ENCODE peak calls at places on chromosomes 6 and 20, in four cellular contexts. One of them, this sample, is unnamed.

GRCh38 chr6:142235247-142235646 is 66.6 kb upstream of the ADGRG6 start:
- DNase-seq in SK-N-SH: no peak
- DNase-seq in GM12878: no peak
- DNase-seq in HepG2: peak
- DNase-seq in this sample: no peak

GRCh38 chr20:2578430-2579192 is 42.2 kb downstream of the TMC2 start:
- DNase-seq in SK-N-SH: no peak
- DNase-seq in GM12878: no peak
- DNase-seq in HepG2: peak
- DNase-seq in this sample: peak

GRCh38 chr20:13874269-13875158 is 89.7 kb downstream of the NDUFAF5 start:
- DNase-seq in SK-N-SH: no peak
- DNase-seq in GM12878: no peak
- DNase-seq in HepG2: no peak
- DNase-seq in this sample: no peak

GRCh38 chr6:88725111-88725711 is 238.2 kb downstream of the RNGTT start:
- DNase-seq in SK-N-SH: peak
- DNase-seq in GM12878: peak
- DNase-seq in HepG2: peak
- DNase-seq in this sample: peak

GRCh38 chr6:155380666-155381332 is 66.5 kb upstream of the TFB1M start:
- DNase-seq in SK-N-SH: no peak
- DNase-seq in GM12878: no peak
- DNase-seq in HepG2: peak
- DNase-seq in this sample: no peak

GRCh38 chr6:152508477-152508876 is 128.7 kb downstream of the SYNE1 start:
- DNase-seq in SK-N-SH: no peak
- DNase-seq in GM12878: no peak
- DNase-seq in HepG2: no peak
- DNase-seq in this sample: no peak

GRCh38 chr6:44851176-44851575 is 463.7 kb downstream of the CDC5L start:
- DNase-seq in SK-N-SH: no peak
- DNase-seq in GM12878: no peak
- DNase-seq in HepG2: no peak
- DNase-seq in this sample: no peak

GRCh38 chr6:56091159-56091869 is 156.1 kb downstream of the COL21A1 start:
- DNase-seq in SK-N-SH: no peak
- DNase-seq in GM12878: no peak
- DNase-seq in HepG2: peak
- DNase-seq in this sample: no peak

GRCh38 chr6:92784235-92784634 is 635.1 kb downstream of the EPHA7 start:
- DNase-seq in SK-N-SH: no peak
- DNase-seq in GM12878: no peak
- DNase-seq in HepG2: no peak
- DNase-seq in this sample: no peak

GRCh38 chr20:41098703-41099250 is 38.6 kb upstream of the PLCG1 start:
- DNase-seq in SK-N-SH: peak
- DNase-seq in GM12878: no peak
- DNase-seq in HepG2: no peak
- DNase-seq in this sample: no peak

GRCh38 chr20:56861590-56861989 is 232.5 kb downstream of the TFAP2C start:
- DNase-seq in SK-N-SH: no peak
- DNase-seq in GM12878: no peak
- DNase-seq in HepG2: no peak
- DNase-seq in this sample: no peak

DNA sequence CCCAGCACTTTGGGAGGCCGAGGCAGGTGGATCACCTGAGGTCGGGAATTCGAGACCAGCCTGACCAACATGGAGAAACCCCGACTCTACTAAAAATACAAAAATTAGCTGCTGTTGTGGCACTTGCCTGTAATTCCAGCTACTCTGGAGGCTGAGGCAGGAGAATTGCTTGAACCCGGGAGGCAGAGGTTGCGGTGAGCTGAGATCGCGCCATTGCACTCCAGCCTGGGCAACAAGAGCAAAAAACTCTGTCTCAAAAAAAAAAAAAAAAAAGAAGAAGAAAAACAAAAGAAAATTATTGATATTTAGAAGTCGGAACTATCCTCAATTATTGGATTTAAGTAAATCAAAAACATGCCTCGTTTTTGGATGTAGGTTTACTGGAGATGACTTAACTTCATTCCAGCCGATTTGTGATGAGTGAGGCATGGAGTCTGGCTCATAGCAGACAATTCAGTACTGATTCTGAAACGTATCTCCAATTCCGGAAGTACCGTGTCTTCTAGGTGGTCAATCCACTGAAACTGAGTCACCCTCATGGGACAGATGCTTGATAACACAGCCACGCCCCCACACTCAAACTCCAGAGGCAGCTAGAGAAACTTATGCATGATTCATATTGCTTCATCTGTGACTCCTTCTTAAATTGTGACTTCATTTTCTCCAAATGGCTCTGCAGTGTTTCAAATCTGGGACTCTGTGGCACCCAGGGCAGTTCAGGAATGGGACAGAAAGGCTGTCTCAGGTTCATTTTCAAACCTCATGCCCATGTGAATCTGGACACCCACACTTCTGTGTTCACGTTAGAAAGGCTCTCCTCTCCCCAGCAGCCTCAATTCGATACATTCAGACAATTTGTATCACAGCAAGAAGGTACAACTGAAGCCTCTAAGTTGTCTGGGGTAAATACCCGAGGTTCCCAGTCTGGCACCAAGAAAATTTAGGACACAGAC is 110.4 kb upstream of the ARMC2 start:
- DNase-seq in SK-N-SH: no peak
- DNase-seq in GM12878: no peak
- DNase-seq in HepG2: no peak
- DNase-seq in this sample: no peak
- TF ChIP-seq TCF12 in SK-N-SH: peak
- TF ChIP-seq TCF12 in GM12878: no peak
- TF ChIP-seq TCF12 in HepG2: no peak
- TF ChIP-seq TCF12 in this sample: no peak

GRCh38 chr20:17617212-17617867 is 47.5 kb downstream of the DSTN start:
- DNase-seq in SK-N-SH: peak
- DNase-seq in GM12878: no peak
- DNase-seq in HepG2: peak
- DNase-seq in this sample: no peak
- TF ChIP-seq TCF12 in SK-N-SH: no peak
- TF ChIP-seq TCF12 in GM12878: no peak
- TF ChIP-seq TCF12 in HepG2: no peak
- TF ChIP-seq TCF12 in this sample: no peak

DNA sequence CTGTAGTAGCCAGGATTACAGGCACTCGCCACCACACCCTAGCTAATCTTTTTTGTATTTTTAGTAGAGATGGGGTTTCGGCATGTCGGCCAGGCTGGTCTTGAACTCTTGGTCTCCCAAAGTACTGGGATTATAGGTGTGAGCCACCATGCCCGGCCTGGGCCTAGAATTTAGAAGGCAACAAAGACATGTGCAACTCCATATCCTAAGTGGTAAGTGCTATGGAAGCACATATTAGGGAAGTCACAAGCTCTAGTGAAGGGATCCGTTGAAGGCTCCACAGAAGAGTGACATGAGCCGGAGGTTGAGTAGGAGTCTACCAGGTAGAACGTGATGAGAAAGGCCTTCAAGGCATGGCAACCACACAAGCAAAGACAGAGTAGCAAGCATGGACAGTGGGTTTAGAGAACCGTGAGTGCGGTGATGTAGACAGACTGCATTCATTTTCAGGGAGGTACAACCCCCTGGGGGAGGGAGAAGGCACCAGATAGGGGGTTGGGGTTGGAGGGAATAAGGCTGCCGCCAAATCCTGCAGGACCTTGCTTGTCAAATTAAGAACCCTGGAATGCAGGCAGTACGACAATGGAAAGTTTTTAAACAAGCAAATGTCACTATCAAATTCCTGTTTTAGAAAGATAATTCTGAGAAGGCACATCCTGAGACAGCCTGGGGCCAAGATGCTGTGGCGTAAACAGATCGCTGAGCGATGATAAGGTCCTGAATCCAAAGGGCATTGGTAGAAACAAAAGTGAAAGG is 50.2 kb downstream of the ARHGAP18 start:
- DNase-seq in SK-N-SH: no peak
- DNase-seq in GM12878: no peak
- DNase-seq in HepG2: no peak
- DNase-seq in this sample: no peak
- TF ChIP-seq TCF12 in SK-N-SH: no peak
- TF ChIP-seq TCF12 in GM12878: no peak
- TF ChIP-seq TCF12 in HepG2: no peak
- TF ChIP-seq TCF12 in this sample: no peak

DNA sequence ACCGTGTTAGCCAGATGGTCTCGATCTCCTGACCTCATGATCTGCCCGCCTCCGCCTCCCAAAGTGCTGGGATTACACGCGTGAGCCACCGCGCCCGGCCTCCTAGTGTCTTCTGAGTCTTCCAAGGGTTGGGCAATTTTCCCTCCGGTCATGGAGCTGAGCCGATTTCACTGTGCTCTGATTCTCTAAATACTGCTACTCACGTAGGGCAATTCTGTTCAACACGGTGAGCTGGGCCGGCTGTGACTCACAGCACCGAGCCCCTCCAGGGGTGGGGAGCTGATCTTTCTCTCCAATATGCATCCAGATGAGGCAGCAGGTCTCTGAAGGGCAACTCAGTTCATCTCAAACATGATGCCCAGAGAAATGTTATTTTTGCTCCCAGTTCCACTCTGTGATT is 71.6 kb upstream of the CD93 start:
- DNase-seq in SK-N-SH: no peak
- DNase-seq in GM12878: no peak
- DNase-seq in HepG2: no peak
- DNase-seq in this sample: no peak
- TF ChIP-seq TCF12 in SK-N-SH: no peak
- TF ChIP-seq TCF12 in GM12878: no peak
- TF ChIP-seq TCF12 in HepG2: no peak
- TF ChIP-seq TCF12 in this sample: no peak

GRCh38 chr6:23535071-23535470 is 590.9 kb upstream of the NRSN1 start:
- DNase-seq in SK-N-SH: no peak
- DNase-seq in GM12878: no peak
- DNase-seq in HepG2: no peak
- DNase-seq in this sample: no peak

GRCh38 chr6:23532227-23532626 is 593.8 kb upstream of the NRSN1 start:
- DNase-seq in SK-N-SH: no peak
- DNase-seq in GM12878: no peak
- DNase-seq in HepG2: no peak
- DNase-seq in this sample: no peak

GRCh38 chr6:23533311-23533710 is 592.7 kb upstream of the NRSN1 start:
- DNase-seq in SK-N-SH: no peak
- DNase-seq in GM12878: no peak
- DNase-seq in HepG2: no peak
- DNase-seq in this sample: no peak

GRCh38 chr6:23531666-23532065 is 594.3 kb upstream of the NRSN1 start:
- DNase-seq in SK-N-SH: no peak
- DNase-seq in GM12878: no peak
- DNase-seq in HepG2: no peak
- DNase-seq in this sample: no peak

DNA sequence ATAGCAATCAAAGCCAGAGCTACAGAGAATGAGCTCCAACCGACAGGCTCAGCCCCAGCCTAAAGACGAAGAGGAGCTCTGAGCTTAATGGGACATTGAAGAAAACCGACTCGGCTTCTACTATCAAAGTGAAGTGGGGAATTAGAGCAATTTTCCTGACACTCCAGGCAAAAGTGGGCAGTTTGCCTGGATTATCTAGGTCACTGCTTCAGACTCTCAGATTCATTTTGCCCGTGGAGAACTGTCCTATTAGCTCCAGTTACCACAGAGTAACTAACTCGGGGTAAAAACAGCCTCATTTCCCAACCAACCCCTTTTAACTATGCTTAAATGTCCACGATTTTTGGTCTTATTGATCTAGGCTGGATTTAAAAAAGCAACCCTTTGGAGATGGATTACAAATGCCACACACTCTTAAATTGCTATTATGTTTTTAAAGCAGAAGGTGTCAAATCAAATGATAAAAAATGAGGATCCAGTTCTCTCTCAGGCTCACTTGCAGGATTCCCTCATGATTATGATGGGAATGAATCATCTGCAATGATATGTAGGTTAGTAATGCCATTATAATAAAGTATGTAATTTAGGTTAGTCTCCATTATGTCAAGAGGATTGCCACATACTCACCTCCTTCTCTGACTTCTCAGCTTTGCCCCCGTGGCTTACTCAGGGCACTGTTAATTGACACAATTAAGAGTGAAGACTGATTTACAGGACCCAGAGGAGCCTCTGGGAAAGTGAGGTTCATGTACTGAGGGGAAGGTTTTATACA is 591.9 kb upstream of the NRSN1 start:
- DNase-seq in SK-N-SH: no peak
- DNase-seq in GM12878: no peak
- DNase-seq in HepG2: no peak
- DNase-seq in this sample: no peak
- TF ChIP-seq TCF12 in SK-N-SH: no peak
- TF ChIP-seq TCF12 in GM12878: no peak
- TF ChIP-seq TCF12 in HepG2: no peak
- TF ChIP-seq TCF12 in this sample: no peak